ENCODE peak calls at places on chromosomes 12 and 14, in four cellular contexts. Y is HepG2, O is K562, B is SK-N-SH. I is an unnamed sample.

GRCh38 chr14:89849931-89850330 is 104.6 kb downstream of the EFCAB11 start:
- DNase-seq in Y (no peak), O (no peak), B (no peak), I (no peak)

GRCh38 chr14:31320216-31320615 is 100.1 kb downstream of the HEATR5A start:
- DNase-seq in Y (no peak), O (no peak), B (no peak), I (no peak)

GRCh38 chr12:43482311-43483085 is 69.5 kb downstream of the ADAMTS20 start:
- DNase-seq in Y (no peak), O (no peak), B (no peak), I (no peak)

GRCh38 chr14:95273041-95273978 is 46.4 kb downstream of the CLMN start:
- DNase-seq in Y (peak; percentile 82), O (no peak), B (no peak), I (no peak)

GRCh38 chr12:98053202-98053601 is 462.2 kb upstream of the TMPO start:
- DNase-seq in Y (no peak), O (no peak), B (no peak), I (no peak)

GRCh38 chr12:49936895-49937294 is 13.6 kb upstream of the AQP2 start:
- DNase-seq in Y (no peak), O (no peak), B (no peak), I (no peak)

GRCh38 chr12:9606736-9607372 is 862 bp downstream of the KLRB1 start:
- DNase-seq in Y (no peak), O (no peak), B (no peak), I (no peak)

GRCh38 chr12:121240484-121241202 is 30.7 kb downstream of the P2RX4 start:
- DNase-seq in Y (no peak), O (peak; percentile 67), B (no peak), I (no peak)

GRCh38 chr12:94753071-94753779 is 102.9 kb upstream of the TMCC3 start:
- DNase-seq in Y (no peak), O (no peak), B (no peak), I (no peak)

GRCh38 chr14:73491256-73491976 is 683 bp downstream of the RIOX1 start:
- DNase-seq in Y (peak; percentile 54), O (peak; percentile 76), B (peak; percentile 85), I (no peak)

GRCh38 chr14:34252227-34252626 is 209.8 kb downstream of the SPTSSA start:
- DNase-seq in Y (no peak), O (no peak), B (no peak), I (no peak)

GRCh38 chr12:54419088-54419887 is at the start of gene ITGA5:
- DNase-seq in Y (no peak), O (peak; percentile 82), B (peak; percentile 58), I (peak; percentile 18)

GRCh38 chr12:6745751-6746525 is 7.0 kb downstream of the MLF2 start:
- DNase-seq in Y (no peak), O (no peak), B (no peak), I (no peak)

GRCh38 chr12:107873223-107873622 is 98.7 kb downstream of the ASCL4 start:
- DNase-seq in Y (no peak), O (no peak), B (no peak), I (no peak)

GRCh38 chr14:83172363-83172762 is 1638.7 kb upstream of the SEL1L start:
- DNase-seq in Y (peak; percentile 13), O (no peak), B (no peak), I (no peak)

GRCh38 chr14:50186088-50186487 is 45.3 kb downstream of the SOS2 start:
- DNase-seq in Y (no peak), O (no peak), B (no peak), I (no peak)

GRCh38 chr14:24334431-24335271 is at the start of gene ADCY4:
- DNase-seq in Y (no peak), O (no peak), B (peak; percentile 60), I (no peak)

GRCh38 chr12:47349770-47350408 is 270.1 kb upstream of the AMIGO2 start:
- DNase-seq in Y (no peak), O (no peak), B (no peak), I (no peak)

GRCh38 chr14:67618617-67619063 is 1.1 kb upstream of the ARG2 start:
- DNase-seq in Y (peak; percentile 75), O (peak; percentile 48), B (peak; percentile 67), I (no peak)

GRCh38 chr14:90839024-90839888 is 23.0 kb upstream of the TTC7B start:
- DNase-seq in Y (no peak), O (no peak), B (no peak), I (no peak)

GRCh38 chr14:91008759-91009409 is 51.6 kb downstream of the RPS6KA5 start:
- DNase-seq in Y (no peak), O (no peak), B (no peak), I (no peak)

GRCh38 chr14:35927727-35928126 is 101.6 kb downstream of the BRMS1L start:
- DNase-seq in Y (no peak), O (no peak), B (no peak), I (no peak)

GRCh38 chr14:51479584-51480305 is 172.0 kb upstream of the FRMD6 start:
- DNase-seq in Y (no peak), O (no peak), B (no peak), I (no peak)

GRCh38 chr12:54417712-54418440 is 1.2 kb downstream of the ITGA5 start:
- DNase-seq in Y (no peak), O (peak; percentile 67), B (peak; percentile 47), I (no peak)

GRCh38 chr14:31962920-31963319 is 114.2 kb upstream of the ARHGAP5 start:
- DNase-seq in Y (no peak), O (no peak), B (no peak), I (no peak)

GRCh38 chr12:127509066-127509778 is 757.7 kb upstream of the TMEM132C start:
- DNase-seq in Y (no peak), O (no peak), B (no peak), I (no peak)

GRCh38 chr12:77072833-77073495 is 7.6 kb upstream of the E2F7 start:
- DNase-seq in Y (no peak), O (no peak), B (no peak), I (no peak)

GRCh38 chr12:129807101-129807500 is 96.7 kb downstream of the TMEM132D start:
- DNase-seq in Y (no peak), O (no peak), B (no peak), I (no peak)

GRCh38 chr14:71713061-71713850 is 219.0 kb upstream of the RGS6 start:
- DNase-seq in Y (no peak), O (no peak), B (no peak), I (no peak)

GRCh38 chr12:122336015-122336946 is 70.0 kb upstream of the VPS33A start:
- DNase-seq in Y (peak; percentile 23), O (peak; percentile 33), B (peak; percentile 24), I (peak; percentile 10)

GRCh38 chr12:122327494-122328385 is 61.4 kb upstream of the VPS33A start:
- DNase-seq in Y (no peak), O (no peak), B (no peak), I (no peak)

DNA sequence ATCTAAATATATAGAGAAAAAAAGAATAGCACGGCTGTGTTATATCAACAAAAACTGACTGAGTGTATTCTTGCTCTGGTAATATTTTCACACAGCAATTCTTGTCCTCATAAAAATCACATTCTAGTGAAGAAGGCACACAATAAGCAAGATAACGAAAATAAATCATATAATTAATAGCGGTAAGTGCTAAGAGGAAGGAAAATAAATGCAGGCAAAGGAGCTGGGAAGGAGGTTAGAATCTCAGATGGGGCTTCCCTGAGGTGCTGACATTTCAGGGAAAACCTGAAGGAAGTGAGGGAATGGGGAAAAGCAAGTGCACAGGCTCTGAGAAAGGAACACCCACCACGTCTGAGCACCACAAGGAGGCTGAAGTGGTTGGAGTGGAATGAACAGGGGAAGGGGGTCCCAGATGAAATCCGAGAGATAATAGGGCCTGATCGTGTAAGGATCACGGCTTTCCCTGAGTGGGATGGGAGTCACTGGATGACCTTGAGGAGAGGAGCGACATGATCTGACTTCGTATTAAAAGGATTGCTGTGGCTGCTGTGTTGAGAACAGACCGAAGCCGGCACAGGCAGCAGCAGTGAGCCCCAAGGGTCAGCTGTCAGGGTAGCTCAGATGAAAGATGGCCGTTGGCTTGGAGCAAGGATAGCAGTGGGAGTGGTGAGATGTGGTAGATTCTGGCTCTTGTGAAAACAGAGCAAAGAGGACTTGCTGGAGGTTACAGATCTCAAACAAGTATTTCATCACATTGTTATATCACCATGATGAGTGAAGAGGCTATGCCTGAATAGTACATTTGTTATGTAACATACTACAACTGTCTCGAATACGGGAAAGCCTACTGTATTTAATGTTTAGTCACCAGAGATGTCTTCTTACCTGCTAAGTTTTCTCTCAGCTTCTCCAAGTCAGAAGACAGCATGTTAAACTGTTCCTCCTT is 67.1 kb upstream of the VPS33A start:
- DNase-seq in Y (no peak), O (peak; percentile 13), B (no peak), I (no peak)
- TF ChIP-seq ELF1 in Y (no peak), O (no peak), B (no peak), I (no peak)

GRCh38 chr12:112974904-112975303 is 3.4 kb upstream of the OAS2 start:
- DNase-seq in Y (no peak), O (no peak), B (no peak), I (no peak)

GRCh38 chr12:112971248-112971647 is 7.1 kb upstream of the OAS2 start:
- DNase-seq in Y (no peak), O (no peak), B (peak; percentile 78), I (no peak)

GRCh38 chr12:112973016-112973711 is 5.2 kb upstream of the OAS2 start:
- DNase-seq in Y (no peak), O (no peak), B (no peak), I (no peak)

GRCh38 chr12:112977139-112977538 is 1.2 kb upstream of the OAS2 start:
- DNase-seq in Y (no peak), O (no peak), B (no peak), I (no peak)

DNA sequence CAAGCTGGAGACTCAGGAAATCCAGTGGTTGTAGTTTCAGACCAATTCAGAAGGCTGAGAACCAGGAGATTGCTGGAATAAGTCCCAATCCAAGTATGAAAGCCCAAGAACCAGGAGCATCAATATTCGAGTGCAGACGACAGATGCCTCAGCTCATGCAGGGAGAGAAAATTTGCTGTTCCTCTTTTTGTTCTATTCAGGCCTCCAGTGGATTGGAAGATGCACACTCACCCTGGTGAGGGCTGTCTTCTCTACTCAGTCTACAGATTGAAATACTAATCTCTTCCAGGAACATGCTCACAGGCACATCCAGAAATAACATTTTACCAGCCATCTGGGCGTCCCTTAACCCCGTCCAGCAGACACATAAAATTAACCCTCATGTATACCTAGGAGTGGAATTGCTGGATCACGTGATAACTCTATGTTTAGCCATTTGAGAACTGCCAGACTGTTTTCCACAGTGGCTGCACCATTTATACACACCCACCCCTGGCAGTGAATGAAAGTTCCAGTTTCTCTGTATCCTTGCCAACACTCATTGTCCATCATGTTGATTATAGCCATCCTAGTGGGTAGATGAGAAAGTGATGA is 4.5 kb upstream of the OAS2 start:
- DNase-seq in Y (no peak), O (no peak), B (no peak), I (no peak)
- TF ChIP-seq JUND in Y (no peak), O (no peak), B (no peak), I (no peak)

GRCh38 chr14:68979722-68980552 is 835 bp upstream of the ACTN1 start:
- DNase-seq in Y (no peak), O (peak; percentile 54), B (no peak), I (no peak)
- H3K27ac ChIP-seq in Y (peak overlapping the region; percentile 90), O (peak overlapping the region; percentile 83), B (peak overlapping the region; percentile 83), I (peak overlapping the region; percentile 50)

GRCh38 chr14:65038966-65039365 is 52.3 kb downstream of the FNTB start:
- DNase-seq in Y (no peak), O (no peak), B (no peak), I (no peak)

GRCh38 chr14:65032319-65032718 is 45.6 kb downstream of the FNTB start:
- DNase-seq in Y (no peak), O (no peak), B (no peak), I (no peak)

GRCh38 chr14:65040666-65041433 is 54.2 kb downstream of the FNTB start:
- DNase-seq in Y (no peak), O (no peak), B (no peak), I (no peak)

GRCh38 chr14:65034021-65034420 is 47.3 kb downstream of the FNTB start:
- DNase-seq in Y (no peak), O (no peak), B (no peak), I (no peak)

GRCh38 chr14:65035049-65035448 is 48.4 kb downstream of the FNTB start:
- DNase-seq in Y (no peak), O (no peak), B (peak; percentile 22), I (no peak)
- TF ChIP-seq ELF1 in Y (no peak), O (no peak), B (no peak), I (no peak)